ENCODE peak calls at places on chromosomes 6 and 20, in seven cellular contexts. B is activated CD4-positive, alpha-beta T cell treated with anti-CD3 and anti-CD28 coated beads, Interleukin-2, amount 50 U/mL, for 4 hours; L is stimulated activated CD8-positive, alpha-beta memory T cell treated with anti-CD3 and anti-CD28 coated beads, Interleukin-7, amount 100 ng/mL, for 1 hour; H is NCI-H524; T is BJ; Z is WTC11; P is AG10803. G is an unnamed sample.

GRCh38 chr6:26196846-26197683 is 109.8 kb downstream of the HFE start:
- DNase-seq in B (peak), L (no peak), H (peak), T (peak), Z (peak), P (peak), G (peak)

GRCh38 chr6:136284909-136285308 is 4.7 kb downstream of the BCLAF1 start:
- DNase-seq in B (no peak), L (no peak), H (no peak), T (no peak), Z (no peak), P (peak), G (no peak)

GRCh38 chr6:157304840-157305675 is 18.3 kb downstream of the TMEM242 start:
- DNase-seq in B (no peak), L (no peak), H (no peak), T (peak), Z (no peak), P (peak), G (no peak)

GRCh38 chr6:163711615-163712568 is 297.4 kb downstream of the QKI start:
- DNase-seq in B (no peak), L (no peak), H (peak), T (peak), Z (no peak), P (peak), G (no peak)

GRCh38 chr6:33620584-33621395 is at the start of gene ITPR3:
- DNase-seq in B (peak), L (peak), H (peak), T (no peak), Z (no peak), P (peak), G (peak)

GRCh38 chr20:35768731-35769664 is 2.8 kb upstream of the PHF20 start:
- DNase-seq in B (peak), L (no peak), H (peak), T (peak), Z (peak), P (peak), G (peak)

GRCh38 chr20:56788041-56788670 is 159.1 kb downstream of the TFAP2C start:
- DNase-seq in B (no peak), L (no peak), H (no peak), T (peak), Z (no peak), P (peak), G (peak)

GRCh38 chr6:372336-372911 is 19.1 kb upstream of the IRF4 start:
- DNase-seq in B (no peak), L (no peak), H (no peak), T (no peak), Z (no peak), P (no peak), G (no peak)

GRCh38 chr6:51489133-51489532 is 598.3 kb downstream of the PKHD1 start:
- DNase-seq in B (no peak), L (no peak), H (no peak), T (no peak), Z (no peak), P (no peak), G (no peak)

GRCh38 chr6:34044945-34045595 is 100.8 kb downstream of the GRM4 start:
- DNase-seq in B (no peak), L (no peak), H (no peak), T (no peak), Z (no peak), P (no peak), G (no peak)

GRCh38 chr6:168383062-168383854 is 57.7 kb upstream of the SMOC2 start:
- DNase-seq in B (no peak), L (no peak), H (no peak), T (no peak), Z (no peak), P (no peak), G (no peak)

GRCh38 chr6:23218751-23219150 is 649.4 kb downstream of the HDGFL1 start:
- DNase-seq in B (no peak), L (no peak), H (peak), T (no peak), Z (no peak), P (no peak), G (no peak)

GRCh38 chr6:33668914-33669313 is 42.6 kb downstream of the UQCC2 start:
- DNase-seq in B (peak), L (peak), H (no peak), T (no peak), Z (no peak), P (no peak), G (no peak)

GRCh38 chr6:106757722-106758467 is 128.5 kb downstream of the QRSL1 start:
- DNase-seq in B (no peak), L (no peak), H (no peak), T (no peak), Z (no peak), P (no peak), G (no peak)

GRCh38 chr6:36829919-36830544 is 9.2 kb downstream of the CPNE5 start:
- DNase-seq in B (no peak), L (no peak), H (no peak), T (no peak), Z (no peak), P (peak), G (no peak)

GRCh38 chr20:56636701-56637100 is 7.6 kb downstream of the TFAP2C start:
- DNase-seq in B (no peak), L (no peak), H (no peak), T (peak), Z (no peak), P (peak), G (peak)

GRCh38 chr20:36676701-36677421 is 30.9 kb upstream of the SLA2 start:
- DNase-seq in B (no peak), L (no peak), H (no peak), T (no peak), Z (peak), P (no peak), G (no peak)

GRCh38 chr6:163030980-163031379 is 303.2 kb downstream of the PACRG start:
- DNase-seq in B (no peak), L (no peak), H (no peak), T (no peak), Z (no peak), P (no peak), G (no peak)

GRCh38 chr6:148577687-148578488 is 168.9 kb upstream of the UST start:
- DNase-seq in B (peak), L (no peak), H (peak), T (no peak), Z (peak), P (peak), G (peak)

GRCh38 chr6:16206595-16207037 is 31.8 kb upstream of the GMPR start:
- DNase-seq in B (peak), L (peak), H (peak), T (peak), Z (peak), P (peak), G (peak)

GRCh38 chr6:57435475-57436163 is 118.2 kb downstream of the PRIM2 start:
- DNase-seq in B (no peak), L (no peak), H (no peak), T (no peak), Z (no peak), P (no peak), G (no peak)

GRCh38 chr6:105932440-105932839 is 153.7 kb upstream of the PRDM1 start:
- DNase-seq in B (no peak), L (no peak), H (no peak), T (no peak), Z (no peak), P (peak), G (no peak)

GRCh38 chr20:45010399-45010828 is 44.1 kb downstream of the STK4 start:
- DNase-seq in B (no peak), L (no peak), H (no peak), T (peak), Z (no peak), P (peak), G (no peak)

GRCh38 chr20:51712501-51713212 is 55.5 kb downstream of the ATP9A start:
- DNase-seq in B (no peak), L (no peak), H (peak), T (no peak), Z (peak), P (peak), G (no peak)

GRCh38 chr6:9461161-9461560 is 953.7 kb downstream of the TFAP2A start:
- DNase-seq in B (no peak), L (no peak), H (no peak), T (no peak), Z (no peak), P (no peak), G (no peak)

GRCh38 chr6:109091314-109092009 is 3.2 kb downstream of the SESN1 start:
- DNase-seq in B (no peak), L (no peak), H (no peak), T (no peak), Z (no peak), P (no peak), G (no peak)

GRCh38 chr6:31498748-31499147 is 803 bp downstream of the MICB start:
- DNase-seq in B (no peak), L (no peak), H (no peak), T (no peak), Z (peak), P (no peak), G (no peak)

GRCh38 chr6:164347455-164347854 is 932.9 kb downstream of the QKI start:
- DNase-seq in B (no peak), L (no peak), H (no peak), T (no peak), Z (no peak), P (no peak), G (no peak)

GRCh38 chr20:49163696-49164095 is 24.4 kb downstream of the STAU1 start:
- DNase-seq in B (no peak), L (no peak), H (no peak), T (no peak), Z (no peak), P (no peak), G (no peak)

GRCh38 chr20:18705906-18706305 is 107.7 kb upstream of the SCP2D1 start:
- DNase-seq in B (no peak), L (no peak), H (no peak), T (no peak), Z (no peak), P (peak), G (no peak)

GRCh38 chr6:106629859-106630163 is 433 bp downstream of the QRSL1 start:
- DNase-seq in B (no peak), L (no peak), H (no peak), T (no peak), Z (no peak), P (no peak), G (no peak)

GRCh38 chr6:90222724-90223198 is 73.9 kb downstream of the BACH2 start:
- DNase-seq in B (peak), L (no peak), H (no peak), T (no peak), Z (no peak), P (no peak), G (no peak)

GRCh38 chr20:11935212-11935611 is 17.5 kb downstream of the BTBD3 start:
- DNase-seq in B (no peak), L (no peak), H (no peak), T (no peak), Z (no peak), P (no peak), G (no peak)

GRCh38 chr20:37630161-37630560 is 63.7 kb upstream of the CTNNBL1 start:
- DNase-seq in B (no peak), L (no peak), H (peak), T (no peak), Z (no peak), P (no peak), G (no peak)

GRCh38 chr20:21936261-21936660 is 230.8 kb downstream of the PAX1 start:
- DNase-seq in B (no peak), L (no peak), H (no peak), T (no peak), Z (no peak), P (no peak), G (no peak)

GRCh38 chr20:17508756-17509155 is 22.4 kb downstream of the BFSP1 start:
- DNase-seq in B (no peak), L (no peak), H (no peak), T (no peak), Z (no peak), P (no peak), G (no peak)

GRCh38 chr20:49937023-49937929 is 1.1 kb downstream of the RNF114 start:
- DNase-seq in B (no peak), L (no peak), H (peak), T (no peak), Z (no peak), P (no peak), G (no peak)

GRCh38 chr6:1940381-1940780 is 305.0 kb downstream of the GMDS start:
- DNase-seq in B (no peak), L (no peak), H (no peak), T (no peak), Z (no peak), P (no peak), G (no peak)

GRCh38 chr6:91664327-91664959 is 1077.6 kb upstream of the MAP3K7 start:
- DNase-seq in B (no peak), L (no peak), H (no peak), T (no peak), Z (no peak), P (no peak), G (no peak)

G was measured in AG09309.